ENCODE peak calls at places on chromosomes 6 and 20, in seven cellular contexts. One of them, this sample, is unnamed.

GRCh38 chr6:34044945-34045595 is 100.8 kb downstream of the GRM4 start:
- DNase-seq in stimulated activated CD4-positive, alpha-beta T cell treated with anti-CD3 and anti-CD28 coated beads, Interleukin-12 subunit alpha, Interleukin-12 subunit beta, amount 100 ng/mL, for 48 hours: no peak
- DNase-seq in A549: no peak
- DNase-seq in AG08396: no peak
- DNase-seq in activated T-helper 1 cell treated with anti-CD3 and anti-CD28 coated beads, Interleukin-2, amount 50 U/mL, for 16 hours: no peak
- DNase-seq in amniotic stem cell: no peak
- DNase-seq in iPS-NIHi11: no peak
- DNase-seq in this sample: no peak

GRCh38 chr6:33199687-33200233 is 705 bp downstream of the RXRB start:
- DNase-seq in amniotic stem cell: no peak
- DNase-seq in iPS-NIHi11: peak; percentile 85
- DNase-seq in activated T-helper 1 cell treated with anti-CD3 and anti-CD28 coated beads, Interleukin-2, amount 50 U/mL, for 16 hours: peak; percentile 41
- DNase-seq in A549: peak; percentile 53
- DNase-seq in stimulated activated CD4-positive, alpha-beta T cell treated with anti-CD3 and anti-CD28 coated beads, Interleukin-12 subunit alpha, Interleukin-12 subunit beta, amount 100 ng/mL, for 48 hours: no peak
- DNase-seq in AG08396: peak; percentile 68
- DNase-seq in this sample: peak; percentile 43

GRCh38 chr6:139708342-139709199 is 334.1 kb upstream of the CITED2 start:
- DNase-seq in amniotic stem cell: peak; percentile 75
- DNase-seq in iPS-NIHi11: peak; percentile 14
- DNase-seq in AG08396: peak; percentile 86
- DNase-seq in stimulated activated CD4-positive, alpha-beta T cell treated with anti-CD3 and anti-CD28 coated beads, Interleukin-12 subunit alpha, Interleukin-12 subunit beta, amount 100 ng/mL, for 48 hours: no peak
- DNase-seq in A549: peak; percentile 12
- DNase-seq in activated T-helper 1 cell treated with anti-CD3 and anti-CD28 coated beads, Interleukin-2, amount 50 U/mL, for 16 hours: no peak
- DNase-seq in this sample: no peak

GRCh38 chr6:148857817-148858390 is 111.1 kb downstream of the UST start:
- DNase-seq in stimulated activated CD4-positive, alpha-beta T cell treated with anti-CD3 and anti-CD28 coated beads, Interleukin-12 subunit alpha, Interleukin-12 subunit beta, amount 100 ng/mL, for 48 hours: no peak
- DNase-seq in A549: no peak
- DNase-seq in AG08396: peak; percentile 59
- DNase-seq in iPS-NIHi11: no peak
- DNase-seq in amniotic stem cell: no peak
- DNase-seq in activated T-helper 1 cell treated with anti-CD3 and anti-CD28 coated beads, Interleukin-2, amount 50 U/mL, for 16 hours: no peak
- DNase-seq in this sample: no peak

GRCh38 chr20:1827510-1827973 is 67.7 kb upstream of the SIRPA start:
- DNase-seq in A549: no peak
- DNase-seq in AG08396: no peak
- DNase-seq in stimulated activated CD4-positive, alpha-beta T cell treated with anti-CD3 and anti-CD28 coated beads, Interleukin-12 subunit alpha, Interleukin-12 subunit beta, amount 100 ng/mL, for 48 hours: no peak
- DNase-seq in amniotic stem cell: no peak
- DNase-seq in iPS-NIHi11: no peak
- DNase-seq in activated T-helper 1 cell treated with anti-CD3 and anti-CD28 coated beads, Interleukin-2, amount 50 U/mL, for 16 hours: no peak
- DNase-seq in this sample: no peak

GRCh38 chr6:79378957-79379356 is 144.5 kb upstream of the HMGN3 start:
- DNase-seq in stimulated activated CD4-positive, alpha-beta T cell treated with anti-CD3 and anti-CD28 coated beads, Interleukin-12 subunit alpha, Interleukin-12 subunit beta, amount 100 ng/mL, for 48 hours: no peak
- DNase-seq in AG08396: no peak
- DNase-seq in activated T-helper 1 cell treated with anti-CD3 and anti-CD28 coated beads, Interleukin-2, amount 50 U/mL, for 16 hours: no peak
- DNase-seq in iPS-NIHi11: no peak
- DNase-seq in A549: no peak
- DNase-seq in amniotic stem cell: no peak
- DNase-seq in this sample: no peak

GRCh38 chr6:39821014-39821738 is 29.0 kb downstream of the DAAM2 start:
- DNase-seq in amniotic stem cell: no peak
- DNase-seq in iPS-NIHi11: no peak
- DNase-seq in stimulated activated CD4-positive, alpha-beta T cell treated with anti-CD3 and anti-CD28 coated beads, Interleukin-12 subunit alpha, Interleukin-12 subunit beta, amount 100 ng/mL, for 48 hours: no peak
- DNase-seq in activated T-helper 1 cell treated with anti-CD3 and anti-CD28 coated beads, Interleukin-2, amount 50 U/mL, for 16 hours: no peak
- DNase-seq in A549: no peak
- DNase-seq in AG08396: peak; percentile 22
- DNase-seq in this sample: no peak

GRCh38 chr20:42688576-42688975 is 501.1 kb downstream of the PTPRT start:
- DNase-seq in stimulated activated CD4-positive, alpha-beta T cell treated with anti-CD3 and anti-CD28 coated beads, Interleukin-12 subunit alpha, Interleukin-12 subunit beta, amount 100 ng/mL, for 48 hours: no peak
- DNase-seq in AG08396: no peak
- DNase-seq in iPS-NIHi11: peak; percentile 38
- DNase-seq in activated T-helper 1 cell treated with anti-CD3 and anti-CD28 coated beads, Interleukin-2, amount 50 U/mL, for 16 hours: no peak
- DNase-seq in A549: no peak
- DNase-seq in amniotic stem cell: no peak
- DNase-seq in this sample: no peak

GRCh38 chr6:152062476-152062875 is 255.0 kb downstream of the ESR1 start:
- DNase-seq in AG08396: no peak
- DNase-seq in amniotic stem cell: no peak
- DNase-seq in A549: no peak
- DNase-seq in iPS-NIHi11: no peak
- DNase-seq in stimulated activated CD4-positive, alpha-beta T cell treated with anti-CD3 and anti-CD28 coated beads, Interleukin-12 subunit alpha, Interleukin-12 subunit beta, amount 100 ng/mL, for 48 hours: no peak
- DNase-seq in activated T-helper 1 cell treated with anti-CD3 and anti-CD28 coated beads, Interleukin-2, amount 50 U/mL, for 16 hours: no peak
- DNase-seq in this sample: no peak

GRCh38 chr20:37558779-37559178 is 31.1 kb upstream of the BLCAP start:
- DNase-seq in AG08396: no peak
- DNase-seq in stimulated activated CD4-positive, alpha-beta T cell treated with anti-CD3 and anti-CD28 coated beads, Interleukin-12 subunit alpha, Interleukin-12 subunit beta, amount 100 ng/mL, for 48 hours: no peak
- DNase-seq in A549: no peak
- DNase-seq in iPS-NIHi11: no peak
- DNase-seq in activated T-helper 1 cell treated with anti-CD3 and anti-CD28 coated beads, Interleukin-2, amount 50 U/mL, for 16 hours: no peak
- DNase-seq in amniotic stem cell: no peak
- DNase-seq in this sample: no peak

GRCh38 chr6:35564733-35565132 is 52.0 kb upstream of the TULP1 start:
- DNase-seq in AG08396: no peak
- DNase-seq in iPS-NIHi11: no peak
- DNase-seq in amniotic stem cell: no peak
- DNase-seq in A549: no peak
- DNase-seq in activated T-helper 1 cell treated with anti-CD3 and anti-CD28 coated beads, Interleukin-2, amount 50 U/mL, for 16 hours: no peak
- DNase-seq in stimulated activated CD4-positive, alpha-beta T cell treated with anti-CD3 and anti-CD28 coated beads, Interleukin-12 subunit alpha, Interleukin-12 subunit beta, amount 100 ng/mL, for 48 hours: no peak
- DNase-seq in this sample: no peak

GRCh38 chr6:151372164-151372563 is 19.2 kb downstream of the ZBTB2 start:
- DNase-seq in A549: no peak
- DNase-seq in AG08396: no peak
- DNase-seq in amniotic stem cell: no peak
- DNase-seq in iPS-NIHi11: no peak
- DNase-seq in activated T-helper 1 cell treated with anti-CD3 and anti-CD28 coated beads, Interleukin-2, amount 50 U/mL, for 16 hours: no peak
- DNase-seq in stimulated activated CD4-positive, alpha-beta T cell treated with anti-CD3 and anti-CD28 coated beads, Interleukin-12 subunit alpha, Interleukin-12 subunit beta, amount 100 ng/mL, for 48 hours: no peak
- DNase-seq in this sample: no peak

GRCh38 chr6:158666637-158667359 is 16.9 kb downstream of the SYTL3 start:
- DNase-seq in iPS-NIHi11: peak; percentile 32
- DNase-seq in stimulated activated CD4-positive, alpha-beta T cell treated with anti-CD3 and anti-CD28 coated beads, Interleukin-12 subunit alpha, Interleukin-12 subunit beta, amount 100 ng/mL, for 48 hours: no peak
- DNase-seq in AG08396: peak; percentile 40
- DNase-seq in amniotic stem cell: no peak
- DNase-seq in A549: no peak
- DNase-seq in activated T-helper 1 cell treated with anti-CD3 and anti-CD28 coated beads, Interleukin-2, amount 50 U/mL, for 16 hours: no peak
- DNase-seq in this sample: no peak

GRCh38 chr6:123520208-123520607 is 116.5 kb downstream of the TRDN start:
- DNase-seq in amniotic stem cell: no peak
- DNase-seq in AG08396: no peak
- DNase-seq in stimulated activated CD4-positive, alpha-beta T cell treated with anti-CD3 and anti-CD28 coated beads, Interleukin-12 subunit alpha, Interleukin-12 subunit beta, amount 100 ng/mL, for 48 hours: no peak
- DNase-seq in A549: no peak
- DNase-seq in iPS-NIHi11: no peak
- DNase-seq in activated T-helper 1 cell treated with anti-CD3 and anti-CD28 coated beads, Interleukin-2, amount 50 U/mL, for 16 hours: no peak
- DNase-seq in this sample: no peak

GRCh38 chr20:12177657-12178293 is 260.1 kb downstream of the BTBD3 start:
- DNase-seq in stimulated activated CD4-positive, alpha-beta T cell treated with anti-CD3 and anti-CD28 coated beads, Interleukin-12 subunit alpha, Interleukin-12 subunit beta, amount 100 ng/mL, for 48 hours: no peak
- DNase-seq in AG08396: no peak
- DNase-seq in A549: no peak
- DNase-seq in iPS-NIHi11: no peak
- DNase-seq in amniotic stem cell: no peak
- DNase-seq in activated T-helper 1 cell treated with anti-CD3 and anti-CD28 coated beads, Interleukin-2, amount 50 U/mL, for 16 hours: no peak
- DNase-seq in this sample: no peak

GRCh38 chr20:31967830-31968249 is at the start of gene XKR7:
- DNase-seq in iPS-NIHi11: peak; percentile 85
- DNase-seq in activated T-helper 1 cell treated with anti-CD3 and anti-CD28 coated beads, Interleukin-2, amount 50 U/mL, for 16 hours: no peak
- DNase-seq in AG08396: no peak
- DNase-seq in stimulated activated CD4-positive, alpha-beta T cell treated with anti-CD3 and anti-CD28 coated beads, Interleukin-12 subunit alpha, Interleukin-12 subunit beta, amount 100 ng/mL, for 48 hours: no peak
- DNase-seq in A549: no peak
- DNase-seq in amniotic stem cell: no peak
- DNase-seq in this sample: no peak

GRCh38 chr20:3825526-3825925 is 5.2 kb downstream of the AP5S1 start:
- DNase-seq in A549: no peak
- DNase-seq in stimulated activated CD4-positive, alpha-beta T cell treated with anti-CD3 and anti-CD28 coated beads, Interleukin-12 subunit alpha, Interleukin-12 subunit beta, amount 100 ng/mL, for 48 hours: no peak
- DNase-seq in iPS-NIHi11: no peak
- DNase-seq in activated T-helper 1 cell treated with anti-CD3 and anti-CD28 coated beads, Interleukin-2, amount 50 U/mL, for 16 hours: no peak
- DNase-seq in AG08396: no peak
- DNase-seq in amniotic stem cell: no peak
- DNase-seq in this sample: no peak

GRCh38 chr6:7086488-7086887 is 21.3 kb upstream of the RREB1 start:
- DNase-seq in A549: no peak
- DNase-seq in amniotic stem cell: no peak
- DNase-seq in iPS-NIHi11: no peak
- DNase-seq in stimulated activated CD4-positive, alpha-beta T cell treated with anti-CD3 and anti-CD28 coated beads, Interleukin-12 subunit alpha, Interleukin-12 subunit beta, amount 100 ng/mL, for 48 hours: no peak
- DNase-seq in activated T-helper 1 cell treated with anti-CD3 and anti-CD28 coated beads, Interleukin-2, amount 50 U/mL, for 16 hours: no peak
- DNase-seq in AG08396: no peak
- DNase-seq in this sample: no peak

GRCh38 chr6:158059108-158059507 is 77.4 kb downstream of the SYNJ2 start:
- DNase-seq in amniotic stem cell: no peak
- DNase-seq in AG08396: no peak
- DNase-seq in activated T-helper 1 cell treated with anti-CD3 and anti-CD28 coated beads, Interleukin-2, amount 50 U/mL, for 16 hours: no peak
- DNase-seq in stimulated activated CD4-positive, alpha-beta T cell treated with anti-CD3 and anti-CD28 coated beads, Interleukin-12 subunit alpha, Interleukin-12 subunit beta, amount 100 ng/mL, for 48 hours: no peak
- DNase-seq in A549: no peak
- DNase-seq in iPS-NIHi11: no peak
- DNase-seq in this sample: no peak

GRCh38 chr6:142531727-142532126 is 229.9 kb downstream of the ADGRG6 start:
- DNase-seq in amniotic stem cell: no peak
- DNase-seq in AG08396: no peak
- DNase-seq in activated T-helper 1 cell treated with anti-CD3 and anti-CD28 coated beads, Interleukin-2, amount 50 U/mL, for 16 hours: no peak
- DNase-seq in stimulated activated CD4-positive, alpha-beta T cell treated with anti-CD3 and anti-CD28 coated beads, Interleukin-12 subunit alpha, Interleukin-12 subunit beta, amount 100 ng/mL, for 48 hours: no peak
- DNase-seq in iPS-NIHi11: no peak
- DNase-seq in A549: no peak
- DNase-seq in this sample: no peak

GRCh38 chr6:141123497-141123896 is 1009.2 kb upstream of the GJE1 start:
- DNase-seq in amniotic stem cell: no peak
- DNase-seq in activated T-helper 1 cell treated with anti-CD3 and anti-CD28 coated beads, Interleukin-2, amount 50 U/mL, for 16 hours: no peak
- DNase-seq in A549: no peak
- DNase-seq in stimulated activated CD4-positive, alpha-beta T cell treated with anti-CD3 and anti-CD28 coated beads, Interleukin-12 subunit alpha, Interleukin-12 subunit beta, amount 100 ng/mL, for 48 hours: no peak
- DNase-seq in iPS-NIHi11: no peak
- DNase-seq in AG08396: no peak
- DNase-seq in this sample: no peak

GRCh38 chr20:17227199-17227535 is 327 bp downstream of the PCSK2 start:
- DNase-seq in stimulated activated CD4-positive, alpha-beta T cell treated with anti-CD3 and anti-CD28 coated beads, Interleukin-12 subunit alpha, Interleukin-12 subunit beta, amount 100 ng/mL, for 48 hours: no peak
- DNase-seq in amniotic stem cell: no peak
- DNase-seq in AG08396: no peak
- DNase-seq in A549: no peak
- DNase-seq in activated T-helper 1 cell treated with anti-CD3 and anti-CD28 coated beads, Interleukin-2, amount 50 U/mL, for 16 hours: no peak
- DNase-seq in iPS-NIHi11: no peak
- DNase-seq in this sample: no peak

GRCh38 chr6:166402582-166403277 is 20.0 kb upstream of the MPC1 start:
- DNase-seq in AG08396: peak; percentile 44
- DNase-seq in A549: no peak
- DNase-seq in amniotic stem cell: no peak
- DNase-seq in iPS-NIHi11: no peak
- DNase-seq in stimulated activated CD4-positive, alpha-beta T cell treated with anti-CD3 and anti-CD28 coated beads, Interleukin-12 subunit alpha, Interleukin-12 subunit beta, amount 100 ng/mL, for 48 hours: no peak
- DNase-seq in activated T-helper 1 cell treated with anti-CD3 and anti-CD28 coated beads, Interleukin-2, amount 50 U/mL, for 16 hours: no peak
- DNase-seq in this sample: no peak

GRCh38 chr6:79543411-79543810 is 6.2 kb upstream of the LCA5 start:
- DNase-seq in stimulated activated CD4-positive, alpha-beta T cell treated with anti-CD3 and anti-CD28 coated beads, Interleukin-12 subunit alpha, Interleukin-12 subunit beta, amount 100 ng/mL, for 48 hours: no peak
- DNase-seq in A549: no peak
- DNase-seq in activated T-helper 1 cell treated with anti-CD3 and anti-CD28 coated beads, Interleukin-2, amount 50 U/mL, for 16 hours: no peak
- DNase-seq in AG08396: no peak
- DNase-seq in amniotic stem cell: no peak
- DNase-seq in iPS-NIHi11: no peak
- DNase-seq in this sample: no peak

GRCh38 chr20:23009636-23010035 is 25.5 kb upstream of the SSTR4 start:
- DNase-seq in amniotic stem cell: no peak
- DNase-seq in A549: peak; percentile 51
- DNase-seq in activated T-helper 1 cell treated with anti-CD3 and anti-CD28 coated beads, Interleukin-2, amount 50 U/mL, for 16 hours: no peak
- DNase-seq in iPS-NIHi11: no peak
- DNase-seq in AG08396: no peak
- DNase-seq in stimulated activated CD4-positive, alpha-beta T cell treated with anti-CD3 and anti-CD28 coated beads, Interleukin-12 subunit alpha, Interleukin-12 subunit beta, amount 100 ng/mL, for 48 hours: no peak
- DNase-seq in this sample: no peak

GRCh38 chr6:113381957-113382356 is 475.2 kb upstream of the MARCKS start:
- DNase-seq in AG08396: no peak
- DNase-seq in amniotic stem cell: no peak
- DNase-seq in stimulated activated CD4-positive, alpha-beta T cell treated with anti-CD3 and anti-CD28 coated beads, Interleukin-12 subunit alpha, Interleukin-12 subunit beta, amount 100 ng/mL, for 48 hours: no peak
- DNase-seq in A549: no peak
- DNase-seq in activated T-helper 1 cell treated with anti-CD3 and anti-CD28 coated beads, Interleukin-2, amount 50 U/mL, for 16 hours: no peak
- DNase-seq in iPS-NIHi11: no peak
- DNase-seq in this sample: no peak

GRCh38 chr20:46698788-46699187 is 9.5 kb upstream of the TP53RK start:
- DNase-seq in activated T-helper 1 cell treated with anti-CD3 and anti-CD28 coated beads, Interleukin-2, amount 50 U/mL, for 16 hours: no peak
- DNase-seq in A549: no peak
- DNase-seq in amniotic stem cell: no peak
- DNase-seq in stimulated activated CD4-positive, alpha-beta T cell treated with anti-CD3 and anti-CD28 coated beads, Interleukin-12 subunit alpha, Interleukin-12 subunit beta, amount 100 ng/mL, for 48 hours: no peak
- DNase-seq in iPS-NIHi11: no peak
- DNase-seq in AG08396: no peak
- DNase-seq in this sample: no peak